ENCODE peak calls at places on chromosomes 13 and 19, in five cellular contexts. A is heart left ventricle, B is lower lobe of right lung, F is tibial artery, T is cardiac muscle cell. N is an unnamed sample.

GRCh38 chr19:29630661-29631060 is 24.6 kb downstream of the POP4 start:
- DNase-seq in A (no peak), B (no peak), F (no peak), T (no peak), N (no peak)

GRCh38 chr19:2517881-2518601 is 42.1 kb downstream of the GADD45B start:
- DNase-seq in A (no peak), B (no peak), F (no peak), T (peak; percentile 49), N (no peak)

GRCh38 chr13:33316890-33317289 is 31.3 kb upstream of the STARD13 start:
- DNase-seq in A (no peak), B (no peak), F (no peak), T (no peak), N (no peak)

GRCh38 chr13:21395953-21396352 is 63.1 kb downstream of the ZDHHC20 start:
- DNase-seq in A (no peak), B (no peak), F (no peak), T (no peak), N (no peak)

GRCh38 chr19:50967924-50968708 is 1.3 kb downstream of the KLK6 start:
- DNase-seq in A (no peak), B (no peak), F (no peak), T (no peak), N (no peak)

GRCh38 chr19:10593820-10594637 is 6.9 kb upstream of the AP1M2 start:
- DNase-seq in A (no peak), B (peak; percentile 61), F (peak; percentile 76), T (no peak), N (peak; percentile 82)

GRCh38 chr19:51098366-51099069 is 9.7 kb downstream of the CTU1 start:
- DNase-seq in A (peak; percentile 62), B (peak; percentile 82), F (no peak), T (peak; percentile 33), N (peak; percentile 77)

GRCh38 chr13:24654741-24655140 is 25.5 kb upstream of the ATP12A start:
- DNase-seq in A (no peak), B (no peak), F (no peak), T (no peak), N (no peak)

GRCh38 chr13:39263033-39263432 is 224.8 kb downstream of the NHLRC3 start:
- DNase-seq in A (peak; percentile 41), B (no peak), F (no peak), T (peak; percentile 58), N (no peak)

GRCh38 chr19:41708481-41708880 is at the start of gene CEACAM5:
- DNase-seq in A (no peak), B (no peak), F (no peak), T (no peak), N (no peak)

GRCh38 chr13:34833562-34834182 is 108.4 kb upstream of the NBEA start:
- DNase-seq in A (no peak), B (no peak), F (no peak), T (no peak), N (no peak)

GRCh38 chr13:110023729-110024645 is 237.6 kb upstream of the IRS2 start:
- DNase-seq in A (peak; percentile 64), B (no peak), F (peak; percentile 92), T (peak; percentile 61), N (no peak)

GRCh38 chr19:18098891-18099622 is 1.5 kb downstream of the MAST3 start:
- DNase-seq in A (no peak), B (peak; percentile 53), F (peak; percentile 75), T (no peak), N (peak; percentile 83)

GRCh38 chr19:873084-874019 is 13.9 kb downstream of the CFD start:
- DNase-seq in A (no peak), B (peak; percentile 77), F (no peak), T (peak; percentile 36), N (peak; percentile 89)

GRCh38 chr13:39481493-39481892 is 121.5 kb downstream of the LHFPL6 start:
- DNase-seq in A (peak; percentile 57), B (no peak), F (no peak), T (no peak), N (no peak)

GRCh38 chr19:15550847-15551182 is 42.5 kb downstream of the CYP4F22 start:
- DNase-seq in A (no peak), B (no peak), F (no peak), T (no peak), N (no peak)

DNA sequence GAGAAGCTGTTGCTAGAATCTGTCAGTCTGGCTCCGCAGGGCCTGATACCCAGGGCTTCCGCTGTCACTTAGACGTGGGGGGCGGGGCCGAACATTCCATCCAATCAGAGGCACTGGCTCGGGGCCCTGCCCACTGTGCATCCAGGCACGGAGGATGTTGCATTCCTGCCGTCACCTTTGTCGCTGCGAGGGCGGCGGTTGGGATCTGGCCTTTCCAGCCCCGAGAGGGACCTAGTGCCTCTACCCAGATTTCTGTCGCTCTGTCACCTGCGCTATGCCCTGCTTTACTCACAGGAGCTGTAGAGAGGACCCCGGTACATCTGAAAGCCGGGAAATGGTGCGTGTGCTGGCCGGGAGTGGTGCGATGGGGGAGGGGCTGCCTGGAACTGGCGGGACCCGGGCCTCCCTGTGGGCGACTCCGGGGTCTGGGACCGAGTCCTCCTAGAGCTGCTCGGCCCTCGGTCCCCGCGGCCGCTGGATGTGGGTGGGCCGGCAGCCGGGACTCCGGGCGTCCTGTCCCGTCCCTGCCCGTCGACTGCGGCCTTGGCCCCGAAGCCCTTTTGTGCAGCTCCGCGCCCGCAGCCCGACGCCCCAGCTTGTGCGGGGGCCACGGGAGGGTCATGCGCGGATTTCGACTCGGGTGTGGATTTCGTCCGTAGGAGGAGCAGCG is at the start of gene ZNF439:
- DNase-seq in A (peak; percentile 92), B (peak; percentile 95), F (peak; percentile 95), T (peak; percentile 72), N (peak; percentile 97)
- H3K27ac ChIP-seq in A (peak within 1 kb of the TSS; percentile 42), B (peak within 1 kb of the TSS; percentile 75), F (peak within 1 kb of the TSS; percentile 76), T (no peak within 1 kb of the TSS), N (peak within 1 kb of the TSS; percentile 74)

GRCh38 chr19:40445637-40445944 is 1.5 kb upstream of the SERTAD3 start:
- DNase-seq in A (no peak), B (no peak), F (no peak), T (no peak), N (no peak)

GRCh38 chr19:40443131-40443929 is 805 bp downstream of the SERTAD3 start:
- DNase-seq in A (peak; percentile 100), B (peak; percentile 100), F (peak; percentile 100), T (peak; percentile 100), N (peak; percentile 100)

GRCh38 chr19:40445006-40445312 is 824 bp upstream of the SERTAD3 start:
- DNase-seq in A (no peak), B (no peak), F (no peak), T (no peak), N (no peak)

GRCh38 chr19:40443930-40444180 is 280 bp downstream of the SERTAD3 start:
- DNase-seq in A (no peak), B (no peak), F (no peak), T (no peak), N (no peak)

GRCh38 chr19:40444181-40445005 is at the start of gene SERTAD3:
- DNase-seq in A (peak; percentile 97), B (peak; percentile 99), F (peak; percentile 99), T (peak; percentile 99), N (peak; percentile 99)
- TF ChIP-seq CTCF in A (no peak), B (peak; percentile 16), F (peak; percentile 12), T (peak; percentile 26), N (peak; percentile 29)

GRCh38 chr19:47255947-47256687 is at the start of gene CCDC9:
- DNase-seq in A (peak; percentile 98), B (peak; percentile 98), F (peak; percentile 98), T (peak; percentile 97), N (peak; percentile 99)
- H3K27ac ChIP-seq in A (peak within 1 kb of the TSS; percentile 94), B (peak within 1 kb of the TSS; percentile 89), F (peak within 1 kb of the TSS; percentile 91), T (peak within 1 kb of the TSS; percentile 96), N (peak within 1 kb of the TSS; percentile 92)

GRCh38 chr13:101939370-101939769 is 462.5 kb downstream of the FGF14 start:
- DNase-seq in A (no peak), B (no peak), F (no peak), T (no peak), N (no peak)

GRCh38 chr13:101941095-101941777 is 460.6 kb downstream of the FGF14 start:
- DNase-seq in A (no peak), B (no peak), F (no peak), T (peak; percentile 2), N (no peak)

GRCh38 chr13:101942535-101943157 is 459.2 kb downstream of the FGF14 start:
- DNase-seq in A (no peak), B (no peak), F (no peak), T (no peak), N (no peak)

GRCh38 chr13:101945435-101945834 is 456.4 kb downstream of the FGF14 start:
- DNase-seq in A (no peak), B (no peak), F (no peak), T (no peak), N (no peak)

DNA sequence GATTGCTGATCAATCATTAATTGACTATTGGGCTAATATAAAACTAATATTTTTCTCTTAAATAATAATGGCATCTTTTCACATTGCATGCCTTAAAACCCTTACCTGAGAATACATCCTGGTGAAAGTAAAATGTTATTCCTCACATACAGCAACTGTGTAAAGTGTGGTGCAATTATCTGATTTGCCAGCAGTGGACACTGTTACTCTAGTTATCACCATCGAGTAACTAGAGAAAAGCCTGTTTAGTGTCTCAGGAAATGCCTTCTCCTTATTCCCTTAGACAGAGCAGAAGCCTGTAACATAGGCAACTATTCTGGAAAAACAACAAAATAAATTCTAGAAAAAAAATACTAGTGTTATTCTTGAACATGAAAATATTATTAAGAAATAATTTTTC is 459.8 kb downstream of the FGF14 start:
- DNase-seq in A (no peak), B (no peak), F (no peak), T (peak; percentile 66), N (no peak)
- TF ChIP-seq CTCF in A (peak; percentile 80), B (peak; percentile 54), F (peak; percentile 73), T (peak; percentile 19), N (peak; percentile 44)

N was measured in kidney.